ENCODE peak calls at places on chromosomes 4 and X, in six cellular contexts. One of them, this sample, is unnamed.

GRCh38 chr4:144967161-144967560 is 130.8 kb downstream of the ANAPC10 start:
- DNase-seq in HepG2: no peak
- DNase-seq in ELR: no peak
- DNase-seq in GM12891: no peak
- DNase-seq in MM.1S: peak
- DNase-seq in EH: no peak
- DNase-seq in this sample: no peak

GRCh38 chrX:97479491-97479890 is 595.8 kb downstream of the RPA4 start:
- DNase-seq in HepG2: no peak
- DNase-seq in ELR: no peak
- DNase-seq in GM12891: no peak
- DNase-seq in MM.1S: no peak
- DNase-seq in EH: no peak
- DNase-seq in this sample: no peak

GRCh38 chr4:113878718-113879117 is 100.7 kb downstream of the ARSJ start:
- DNase-seq in HepG2: peak
- DNase-seq in ELR: peak
- DNase-seq in GM12891: no peak
- DNase-seq in MM.1S: no peak
- DNase-seq in EH: peak
- DNase-seq in this sample: no peak

GRCh38 chr4:185424905-185425599 is 712 bp downstream of the UFSP2 start:
- DNase-seq in HepG2: peak
- DNase-seq in ELR: no peak
- DNase-seq in GM12891: no peak
- DNase-seq in MM.1S: peak
- DNase-seq in EH: no peak
- DNase-seq in this sample: peak

GRCh38 chrX:115367455-115367854 is 77.9 kb downstream of the LUZP4 start:
- DNase-seq in HepG2: no peak
- DNase-seq in ELR: peak
- DNase-seq in GM12891: no peak
- DNase-seq in MM.1S: no peak
- DNase-seq in EH: peak
- DNase-seq in this sample: peak

GRCh38 chrX:67543818-67544217 is at the start of gene AR:
- DNase-seq in HepG2: no peak
- DNase-seq in ELR: peak
- DNase-seq in GM12891: no peak
- DNase-seq in MM.1S: no peak
- DNase-seq in EH: peak
- DNase-seq in this sample: peak

GRCh38 chr4:159487284-159487747 is 384.4 kb downstream of the RAPGEF2 start:
- DNase-seq in HepG2: peak
- DNase-seq in ELR: peak
- DNase-seq in GM12891: peak
- DNase-seq in MM.1S: peak
- DNase-seq in EH: peak
- DNase-seq in this sample: peak

GRCh38 chrX:56107320-56107719 is 124.8 kb upstream of the KLF8 start:
- DNase-seq in HepG2: no peak
- DNase-seq in ELR: no peak
- DNase-seq in GM12891: no peak
- DNase-seq in MM.1S: no peak
- DNase-seq in EH: no peak
- DNase-seq in this sample: no peak

GRCh38 chr4:139825523-139826014 is 159.9 kb downstream of the MGST2 start:
- DNase-seq in HepG2: no peak
- DNase-seq in ELR: no peak
- DNase-seq in GM12891: no peak
- DNase-seq in MM.1S: no peak
- DNase-seq in EH: no peak
- DNase-seq in this sample: no peak

GRCh38 chrX:153818571-153819397 is 11.6 kb downstream of the PDZD4 start:
- DNase-seq in HepG2: no peak
- DNase-seq in ELR: peak
- DNase-seq in GM12891: peak
- DNase-seq in MM.1S: no peak
- DNase-seq in EH: peak
- DNase-seq in this sample: peak

GRCh38 chr4:31518796-31519250 is 798.7 kb downstream of the PCDH7 start:
- DNase-seq in HepG2: no peak
- DNase-seq in ELR: peak
- DNase-seq in GM12891: no peak
- DNase-seq in MM.1S: no peak
- DNase-seq in EH: no peak
- DNase-seq in this sample: peak

GRCh38 chrX:136586386-136586785 is 54.4 kb downstream of the VGLL1 start:
- DNase-seq in HepG2: no peak
- DNase-seq in ELR: no peak
- DNase-seq in GM12891: no peak
- DNase-seq in MM.1S: no peak
- DNase-seq in EH: no peak
- DNase-seq in this sample: no peak

GRCh38 chrX:105331244-105331643 is 110.8 kb upstream of the TEX13A start:
- DNase-seq in HepG2: no peak
- DNase-seq in ELR: peak
- DNase-seq in GM12891: no peak
- DNase-seq in MM.1S: no peak
- DNase-seq in EH: peak
- DNase-seq in this sample: no peak

GRCh38 chr4:100075056-100075455 is 115.2 kb downstream of the DDIT4L start:
- DNase-seq in HepG2: no peak
- DNase-seq in ELR: peak
- DNase-seq in GM12891: no peak
- DNase-seq in MM.1S: no peak
- DNase-seq in EH: peak
- DNase-seq in this sample: no peak

GRCh38 chr4:1855334-1856070 is 454 bp downstream of the LETM1 start:
- DNase-seq in HepG2: no peak
- DNase-seq in ELR: peak
- DNase-seq in GM12891: peak
- DNase-seq in MM.1S: peak
- DNase-seq in EH: peak
- DNase-seq in this sample: no peak

GRCh38 chr4:140930556-140930955 is 174.4 kb upstream of the TBC1D9 start:
- DNase-seq in HepG2: no peak
- DNase-seq in ELR: no peak
- DNase-seq in GM12891: no peak
- DNase-seq in MM.1S: no peak
- DNase-seq in EH: no peak
- DNase-seq in this sample: no peak

GRCh38 chr4:177566691-177567090 is 124.5 kb upstream of the AGA start:
- DNase-seq in HepG2: no peak
- DNase-seq in ELR: no peak
- DNase-seq in GM12891: no peak
- DNase-seq in MM.1S: no peak
- DNase-seq in EH: no peak
- DNase-seq in this sample: no peak

GRCh38 chrX:136630881-136631280 is 17.1 kb upstream of the CD40LG start:
- DNase-seq in HepG2: no peak
- DNase-seq in ELR: no peak
- DNase-seq in GM12891: no peak
- DNase-seq in MM.1S: no peak
- DNase-seq in EH: no peak
- DNase-seq in this sample: no peak

GRCh38 chr4:169650227-169650936 is 30.0 kb downstream of the CLCN3 start:
- DNase-seq in HepG2: no peak
- DNase-seq in ELR: no peak
- DNase-seq in GM12891: no peak
- DNase-seq in MM.1S: no peak
- DNase-seq in EH: no peak
- DNase-seq in this sample: no peak

GRCh38 chrX:150958177-150958576 is 25.0 kb upstream of the HMGB3 start:
- DNase-seq in HepG2: no peak
- DNase-seq in ELR: no peak
- DNase-seq in GM12891: no peak
- DNase-seq in MM.1S: no peak
- DNase-seq in EH: no peak
- DNase-seq in this sample: no peak

GRCh38 chr4:38002451-38003071 is 42.4 kb downstream of the PTTG2 start:
- DNase-seq in HepG2: no peak
- DNase-seq in ELR: peak
- DNase-seq in GM12891: no peak
- DNase-seq in MM.1S: no peak
- DNase-seq in EH: peak
- DNase-seq in this sample: no peak

GRCh38 chr4:153553820-153554173 is 87.6 kb downstream of the TMEM131L start:
- DNase-seq in HepG2: no peak
- DNase-seq in ELR: no peak
- DNase-seq in GM12891: no peak
- DNase-seq in MM.1S: no peak
- DNase-seq in EH: peak
- DNase-seq in this sample: no peak

GRCh38 chr4:113821851-113822250 is 60.3 kb upstream of the CAMK2D start:
- DNase-seq in HepG2: no peak
- DNase-seq in ELR: no peak
- DNase-seq in GM12891: no peak
- DNase-seq in MM.1S: no peak
- DNase-seq in EH: no peak
- DNase-seq in this sample: no peak

GRCh38 chr4:39931441-39931901 is 46.2 kb downstream of the PDS5A start:
- DNase-seq in HepG2: no peak
- DNase-seq in ELR: no peak
- DNase-seq in GM12891: no peak
- DNase-seq in MM.1S: no peak
- DNase-seq in EH: no peak
- DNase-seq in this sample: no peak

GRCh38 chr4:128241425-128241913 is 46.1 kb downstream of the PGRMC2 start:
- DNase-seq in HepG2: peak
- DNase-seq in ELR: peak
- DNase-seq in GM12891: no peak
- DNase-seq in MM.1S: no peak
- DNase-seq in EH: peak
- DNase-seq in this sample: peak

This sample was measured in H54.